ENCODE peak calls at places on chromosomes 13 and 19, in eight cellular contexts. One of them, this sample, is unnamed.

GRCh38 chr19:1646931-1647663 is 5.3 kb downstream of the TCF3 start:
- DNase-seq in mammary epithelial cell: no peak
- DNase-seq in AG09309: no peak
- DNase-seq in bronchial epithelial cell: no peak
- DNase-seq in mucosa of descending colon: peak
- DNase-seq in heart left ventricle: peak
- DNase-seq in prostate gland: no peak
- DNase-seq in esophagus squamous epithelium: no peak
- DNase-seq in this sample: no peak

GRCh38 chr13:26914624-26915023 is 154.0 kb upstream of the GPR12 start:
- DNase-seq in esophagus squamous epithelium: no peak
- DNase-seq in bronchial epithelial cell: peak
- DNase-seq in AG09309: no peak
- DNase-seq in mucosa of descending colon: no peak
- DNase-seq in prostate gland: no peak
- DNase-seq in mammary epithelial cell: peak
- DNase-seq in heart left ventricle: no peak
- DNase-seq in this sample: peak

GRCh38 chr13:114099191-114099590 is 33.2 kb downstream of the RASA3 start:
- DNase-seq in heart left ventricle: peak
- DNase-seq in bronchial epithelial cell: no peak
- DNase-seq in AG09309: peak
- DNase-seq in mucosa of descending colon: peak
- DNase-seq in esophagus squamous epithelium: no peak
- DNase-seq in mammary epithelial cell: peak
- DNase-seq in prostate gland: peak
- DNase-seq in this sample: peak

GRCh38 chr19:5967994-5968430 is 9.9 kb downstream of the RANBP3 start:
- DNase-seq in esophagus squamous epithelium: no peak
- DNase-seq in heart left ventricle: no peak
- DNase-seq in mucosa of descending colon: no peak
- DNase-seq in bronchial epithelial cell: peak
- DNase-seq in prostate gland: peak
- DNase-seq in mammary epithelial cell: peak
- DNase-seq in AG09309: peak
- DNase-seq in this sample: peak

GRCh38 chr13:31894931-31895330 is 136.6 kb upstream of the FRY start:
- DNase-seq in AG09309: no peak
- DNase-seq in bronchial epithelial cell: no peak
- DNase-seq in heart left ventricle: no peak
- DNase-seq in esophagus squamous epithelium: no peak
- DNase-seq in mammary epithelial cell: no peak
- DNase-seq in prostate gland: no peak
- DNase-seq in mucosa of descending colon: no peak
- DNase-seq in this sample: no peak

GRCh38 chr19:9709305-9709704 is 34.4 kb upstream of the ZNF562 start:
- DNase-seq in prostate gland: no peak
- DNase-seq in esophagus squamous epithelium: no peak
- DNase-seq in heart left ventricle: no peak
- DNase-seq in mammary epithelial cell: no peak
- DNase-seq in bronchial epithelial cell: peak
- DNase-seq in mucosa of descending colon: no peak
- DNase-seq in AG09309: no peak
- DNase-seq in this sample: peak

GRCh38 chr13:48346583-48346982 is 43.0 kb downstream of the RB1 start:
- DNase-seq in prostate gland: no peak
- DNase-seq in heart left ventricle: no peak
- DNase-seq in mucosa of descending colon: no peak
- DNase-seq in bronchial epithelial cell: no peak
- DNase-seq in mammary epithelial cell: no peak
- DNase-seq in AG09309: no peak
- DNase-seq in esophagus squamous epithelium: no peak
- DNase-seq in this sample: no peak

GRCh38 chr13:42420304-42420703 is 148.4 kb downstream of the AKAP11 start:
- DNase-seq in bronchial epithelial cell: no peak
- DNase-seq in AG09309: no peak
- DNase-seq in mammary epithelial cell: no peak
- DNase-seq in prostate gland: no peak
- DNase-seq in heart left ventricle: no peak
- DNase-seq in esophagus squamous epithelium: no peak
- DNase-seq in mucosa of descending colon: no peak
- DNase-seq in this sample: no peak

GRCh38 chr13:40217675-40218074 is 448.8 kb downstream of the FOXO1 start:
- DNase-seq in AG09309: no peak
- DNase-seq in esophagus squamous epithelium: no peak
- DNase-seq in mucosa of descending colon: no peak
- DNase-seq in heart left ventricle: no peak
- DNase-seq in bronchial epithelial cell: no peak
- DNase-seq in mammary epithelial cell: no peak
- DNase-seq in prostate gland: no peak
- DNase-seq in this sample: no peak

GRCh38 chr13:33099860-33100259 is 83.6 kb downstream of the KL start:
- DNase-seq in bronchial epithelial cell: no peak
- DNase-seq in AG09309: no peak
- DNase-seq in mucosa of descending colon: no peak
- DNase-seq in mammary epithelial cell: no peak
- DNase-seq in prostate gland: no peak
- DNase-seq in heart left ventricle: no peak
- DNase-seq in esophagus squamous epithelium: no peak
- DNase-seq in this sample: no peak

GRCh38 chr13:99421758-99422555 is 79.3 kb upstream of the TM9SF2 start:
- DNase-seq in mammary epithelial cell: no peak
- DNase-seq in esophagus squamous epithelium: no peak
- DNase-seq in bronchial epithelial cell: no peak
- DNase-seq in heart left ventricle: no peak
- DNase-seq in prostate gland: no peak
- DNase-seq in AG09309: no peak
- DNase-seq in mucosa of descending colon: no peak
- DNase-seq in this sample: no peak

GRCh38 chr13:99426426-99426825 is 74.8 kb upstream of the TM9SF2 start:
- DNase-seq in bronchial epithelial cell: no peak
- DNase-seq in mammary epithelial cell: no peak
- DNase-seq in AG09309: no peak
- DNase-seq in mucosa of descending colon: no peak
- DNase-seq in esophagus squamous epithelium: no peak
- DNase-seq in heart left ventricle: no peak
- DNase-seq in prostate gland: no peak
- DNase-seq in this sample: no peak

GRCh38 chr13:99429670-99430069 is 71.6 kb upstream of the TM9SF2 start:
- DNase-seq in mucosa of descending colon: no peak
- DNase-seq in prostate gland: no peak
- DNase-seq in heart left ventricle: no peak
- DNase-seq in mammary epithelial cell: no peak
- DNase-seq in esophagus squamous epithelium: no peak
- DNase-seq in AG09309: no peak
- DNase-seq in bronchial epithelial cell: no peak
- DNase-seq in this sample: no peak

GRCh38 chr13:99422556-99423220 is 78.6 kb upstream of the TM9SF2 start:
- DNase-seq in heart left ventricle: no peak
- DNase-seq in mucosa of descending colon: no peak
- DNase-seq in prostate gland: no peak
- DNase-seq in esophagus squamous epithelium: no peak
- DNase-seq in mammary epithelial cell: no peak
- DNase-seq in bronchial epithelial cell: no peak
- DNase-seq in AG09309: no peak
- DNase-seq in this sample: no peak

GRCh38 chr13:99425485-99426341 is 75.6 kb upstream of the TM9SF2 start:
- DNase-seq in mammary epithelial cell: no peak
- DNase-seq in mucosa of descending colon: peak
- DNase-seq in esophagus squamous epithelium: peak
- DNase-seq in prostate gland: no peak
- DNase-seq in AG09309: no peak
- DNase-seq in heart left ventricle: peak
- DNase-seq in bronchial epithelial cell: no peak
- DNase-seq in this sample: no peak
- H3K4me3 ChIP-seq in mammary epithelial cell: no peak
- H3K4me3 ChIP-seq in mucosa of descending colon: no peak
- H3K4me3 ChIP-seq in esophagus squamous epithelium: no peak
- H3K4me3 ChIP-seq in prostate gland: no peak
- H3K4me3 ChIP-seq in AG09309: no peak
- H3K4me3 ChIP-seq in heart left ventricle: no peak
- H3K4me3 ChIP-seq in bronchial epithelial cell: no peak
- H3K4me3 ChIP-seq in this sample: no peak

GRCh38 chr19:40586611-40587010 is 9.9 kb downstream of the SHKBP1 start:
- DNase-seq in prostate gland: no peak
- DNase-seq in mammary epithelial cell: no peak
- DNase-seq in bronchial epithelial cell: no peak
- DNase-seq in heart left ventricle: no peak
- DNase-seq in esophagus squamous epithelium: no peak
- DNase-seq in mucosa of descending colon: no peak
- DNase-seq in AG09309: no peak
- DNase-seq in this sample: no peak

GRCh38 chr19:40584007-40584406 is 7.3 kb downstream of the SHKBP1 start:
- DNase-seq in AG09309: no peak
- DNase-seq in heart left ventricle: no peak
- DNase-seq in bronchial epithelial cell: peak
- DNase-seq in mammary epithelial cell: no peak
- DNase-seq in prostate gland: no peak
- DNase-seq in mucosa of descending colon: no peak
- DNase-seq in esophagus squamous epithelium: no peak
- DNase-seq in this sample: peak

GRCh38 chr19:40585677-40586422 is 9.2 kb downstream of the SHKBP1 start:
- DNase-seq in AG09309: no peak
- DNase-seq in mucosa of descending colon: no peak
- DNase-seq in esophagus squamous epithelium: no peak
- DNase-seq in prostate gland: no peak
- DNase-seq in mammary epithelial cell: peak
- DNase-seq in bronchial epithelial cell: peak
- DNase-seq in heart left ventricle: no peak
- DNase-seq in this sample: peak

GRCh38 chr19:40583283-40583682 is 6.6 kb downstream of the SHKBP1 start:
- DNase-seq in bronchial epithelial cell: no peak
- DNase-seq in mucosa of descending colon: no peak
- DNase-seq in AG09309: no peak
- DNase-seq in heart left ventricle: no peak
- DNase-seq in prostate gland: no peak
- DNase-seq in esophagus squamous epithelium: no peak
- DNase-seq in mammary epithelial cell: no peak
- DNase-seq in this sample: no peak

DNA sequence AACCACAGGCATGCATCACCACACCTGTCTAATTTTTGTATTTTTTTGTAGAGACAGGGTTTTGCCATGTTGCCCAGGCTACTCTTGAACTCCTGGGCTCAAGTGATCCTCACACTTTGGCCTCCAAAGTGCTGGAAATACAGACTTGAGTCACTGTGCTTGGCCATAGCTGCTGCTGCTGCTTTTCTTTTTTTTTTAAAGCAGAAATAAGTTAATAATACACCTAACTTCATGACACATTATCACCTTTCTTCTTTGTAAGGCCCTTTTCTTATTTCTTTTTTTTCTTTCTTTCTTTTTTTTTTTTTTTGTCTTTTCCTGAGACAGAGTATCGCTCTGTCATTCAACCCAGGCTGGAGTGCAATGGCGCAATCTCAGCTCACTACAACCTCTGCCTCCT is 8.6 kb downstream of the SHKBP1 start:
- DNase-seq in esophagus squamous epithelium: no peak
- DNase-seq in mucosa of descending colon: no peak
- DNase-seq in mammary epithelial cell: no peak
- DNase-seq in AG09309: no peak
- DNase-seq in bronchial epithelial cell: peak
- DNase-seq in heart left ventricle: no peak
- DNase-seq in prostate gland: no peak
- DNase-seq in this sample: no peak
- TF ChIP-seq CTCF in esophagus squamous epithelium: no peak
- TF ChIP-seq CTCF in mucosa of descending colon: no peak
- TF ChIP-seq CTCF in mammary epithelial cell: no peak
- TF ChIP-seq CTCF in AG09309: no peak
- TF ChIP-seq CTCF in bronchial epithelial cell: no peak
- TF ChIP-seq CTCF in heart left ventricle: no peak
- TF ChIP-seq CTCF in prostate gland: no peak
- TF ChIP-seq CTCF in this sample: no peak

GRCh38 chr19:38210458-38210987 is 13.5 kb downstream of the DPF1 start:
- DNase-seq in bronchial epithelial cell: no peak
- DNase-seq in AG09309: no peak
- DNase-seq in mammary epithelial cell: no peak
- DNase-seq in esophagus squamous epithelium: no peak
- DNase-seq in prostate gland: no peak
- DNase-seq in heart left ventricle: peak
- DNase-seq in mucosa of descending colon: no peak
- DNase-seq in this sample: no peak
- H3K4me3 ChIP-seq in bronchial epithelial cell: no peak
- H3K4me3 ChIP-seq in AG09309: no peak
- H3K4me3 ChIP-seq in mammary epithelial cell: no peak
- H3K4me3 ChIP-seq in esophagus squamous epithelium: no peak
- H3K4me3 ChIP-seq in prostate gland: no peak
- H3K4me3 ChIP-seq in heart left ventricle: no peak
- H3K4me3 ChIP-seq in mucosa of descending colon: no peak
- H3K4me3 ChIP-seq in this sample: no peak

GRCh38 chr13:38530492-38530891 is 156.4 kb upstream of the FREM2 start:
- DNase-seq in mucosa of descending colon: no peak
- DNase-seq in prostate gland: no peak
- DNase-seq in AG09309: peak
- DNase-seq in bronchial epithelial cell: peak
- DNase-seq in esophagus squamous epithelium: no peak
- DNase-seq in mammary epithelial cell: peak
- DNase-seq in heart left ventricle: no peak
- DNase-seq in this sample: peak
- TF ChIP-seq CTCF in mucosa of descending colon: no peak
- TF ChIP-seq CTCF in prostate gland: peak
- TF ChIP-seq CTCF in AG09309: peak
- TF ChIP-seq CTCF in bronchial epithelial cell: peak
- TF ChIP-seq CTCF in esophagus squamous epithelium: no peak
- TF ChIP-seq CTCF in mammary epithelial cell: peak
- TF ChIP-seq CTCF in heart left ventricle: peak
- TF ChIP-seq CTCF in this sample: peak

GRCh38 chr13:24254151-24254810 is 55.1 kb upstream of the C1QTNF9 start:
- DNase-seq in mucosa of descending colon: no peak
- DNase-seq in bronchial epithelial cell: no peak
- DNase-seq in esophagus squamous epithelium: no peak
- DNase-seq in heart left ventricle: no peak
- DNase-seq in AG09309: no peak
- DNase-seq in mammary epithelial cell: no peak
- DNase-seq in prostate gland: no peak
- DNase-seq in this sample: peak
- H3K4me3 ChIP-seq in mucosa of descending colon: no peak
- H3K4me3 ChIP-seq in bronchial epithelial cell: no peak
- H3K4me3 ChIP-seq in esophagus squamous epithelium: no peak
- H3K4me3 ChIP-seq in heart left ventricle: peak
- H3K4me3 ChIP-seq in AG09309: no peak
- H3K4me3 ChIP-seq in mammary epithelial cell: no peak
- H3K4me3 ChIP-seq in prostate gland: no peak
- H3K4me3 ChIP-seq in this sample: no peak

GRCh38 chr13:84870190-84870589 is 929.0 kb downstream of the SLITRK6 start:
- DNase-seq in AG09309: no peak
- DNase-seq in esophagus squamous epithelium: no peak
- DNase-seq in heart left ventricle: no peak
- DNase-seq in mammary epithelial cell: no peak
- DNase-seq in prostate gland: no peak
- DNase-seq in bronchial epithelial cell: peak
- DNase-seq in mucosa of descending colon: no peak
- DNase-seq in this sample: no peak
- TF ChIP-seq CTCF in AG09309: peak
- TF ChIP-seq CTCF in esophagus squamous epithelium: no peak
- TF ChIP-seq CTCF in heart left ventricle: no peak
- TF ChIP-seq CTCF in mammary epithelial cell: no peak
- TF ChIP-seq CTCF in prostate gland: no peak
- TF ChIP-seq CTCF in bronchial epithelial cell: peak
- TF ChIP-seq CTCF in mucosa of descending colon: no peak
- TF ChIP-seq CTCF in this sample: peak

GRCh38 chr19:37412700-37413099 is 41.8 kb downstream of the ZNF527 start:
- DNase-seq in mammary epithelial cell: no peak
- DNase-seq in heart left ventricle: no peak
- DNase-seq in mucosa of descending colon: no peak
- DNase-seq in bronchial epithelial cell: no peak
- DNase-seq in prostate gland: no peak
- DNase-seq in AG09309: no peak
- DNase-seq in esophagus squamous epithelium: no peak
- DNase-seq in this sample: no peak
- H3K4me3 ChIP-seq in mammary epithelial cell: no peak
- H3K4me3 ChIP-seq in heart left ventricle: no peak
- H3K4me3 ChIP-seq in mucosa of descending colon: no peak
- H3K4me3 ChIP-seq in bronchial epithelial cell: no peak
- H3K4me3 ChIP-seq in prostate gland: no peak
- H3K4me3 ChIP-seq in AG09309: no peak
- H3K4me3 ChIP-seq in esophagus squamous epithelium: no peak
- H3K4me3 ChIP-seq in this sample: no peak

This sample was measured in epithelial cell of esophagus.